ENCODE peak calls at places on chromosomes 16 and 17, in five cellular contexts. Y is heart right ventricle, T is Peyer's patch, P is right atrium auricular region, J is kidney epithelial cell. V is an unnamed sample.

GRCh38 chr16:85391769-85392583 is 221.1 kb upstream of the GSE1 start:
- DNase-seq in P (no peak), Y (peak), J (no peak), T (peak), V (no peak)

GRCh38 chr17:77499699-77500435 is 359.1 kb downstream of the SEC14L1 start:
- DNase-seq in J (no peak), P (no peak), Y (no peak), T (peak), V (no peak)

GRCh38 chr17:1170739-1171138 is 9.0 kb downstream of the ABR start:
- DNase-seq in T (no peak), P (no peak), J (no peak), Y (no peak), V (no peak)

GRCh38 chr17:64281962-64282752 is 19.1 kb upstream of the TEX2 start:
- DNase-seq in P (no peak), J (no peak), T (peak), Y (peak), V (no peak)

GRCh38 chr17:83116311-83116771 is 36.9 kb downstream of the METRNL start:
- DNase-seq in J (no peak), T (no peak), P (no peak), Y (no peak), V (no peak)

GRCh38 chr16:25922438-25922837 is 230.7 kb downstream of the HS3ST4 start:
- DNase-seq in Y (no peak), P (no peak), J (no peak), T (no peak), V (no peak)

GRCh38 chr16:66549284-66550131 is at the start of gene TK2:
- DNase-seq in J (no peak), T (peak), Y (peak), P (peak), V (no peak)

GRCh38 chr17:21676281-21677111 is 15.8 kb upstream of the KCNJ18 start:
- DNase-seq in T (peak), Y (no peak), P (no peak), J (no peak), V (no peak)

DNA sequence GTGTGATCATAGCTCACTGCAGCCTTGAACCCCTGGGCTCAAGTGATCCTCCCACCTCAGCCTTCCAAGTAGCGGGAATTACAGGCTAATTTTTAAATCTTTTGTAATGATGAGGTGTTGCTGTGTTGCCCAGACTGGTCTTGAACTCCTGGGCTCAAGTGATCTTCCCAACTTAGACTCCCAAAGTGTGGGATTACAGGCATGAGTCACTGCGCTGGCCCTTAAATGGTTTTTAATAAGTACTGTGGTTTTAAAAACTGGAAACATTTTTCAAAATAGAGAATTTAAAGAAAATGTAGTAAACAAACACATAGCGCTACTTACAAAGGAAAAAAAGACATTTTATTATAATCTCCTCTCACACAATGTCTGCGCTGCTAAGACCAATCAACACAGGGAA is 32.2 kb downstream of the MARCHF10 start:
- DNase-seq in Y (no peak), P (no peak), J (no peak), T (no peak), V (no peak)
- H3K4me3 ChIP-seq in Y (no peak), P (no peak), J (no peak), T (no peak), V (no peak)

GRCh38 chr16:3046506-3047386 is at the start of gene MMP25:
- DNase-seq in T (no peak), Y (no peak), J (no peak), P (no peak), V (no peak)

GRCh38 chr16:3045758-3046505 is 429 bp upstream of the MMP25 start:
- DNase-seq in Y (no peak), P (no peak), J (no peak), T (no peak), V (no peak)

GRCh38 chr16:3049921-3050481 is 3.6 kb downstream of the MMP25 start:
- DNase-seq in J (no peak), Y (no peak), T (no peak), P (no peak), V (no peak)

GRCh38 chr16:3044708-3045107 is 1.7 kb upstream of the MMP25 start:
- DNase-seq in P (no peak), T (no peak), J (no peak), Y (no peak), V (no peak)

GRCh38 chr16:3047387-3047720 is 993 bp downstream of the MMP25 start:
- DNase-seq in Y (no peak), J (no peak), T (no peak), P (no peak), V (no peak)
- H3K4me3 ChIP-seq in Y (peak), J (no peak), T (no peak), P (no peak), V (no peak)

DNA sequence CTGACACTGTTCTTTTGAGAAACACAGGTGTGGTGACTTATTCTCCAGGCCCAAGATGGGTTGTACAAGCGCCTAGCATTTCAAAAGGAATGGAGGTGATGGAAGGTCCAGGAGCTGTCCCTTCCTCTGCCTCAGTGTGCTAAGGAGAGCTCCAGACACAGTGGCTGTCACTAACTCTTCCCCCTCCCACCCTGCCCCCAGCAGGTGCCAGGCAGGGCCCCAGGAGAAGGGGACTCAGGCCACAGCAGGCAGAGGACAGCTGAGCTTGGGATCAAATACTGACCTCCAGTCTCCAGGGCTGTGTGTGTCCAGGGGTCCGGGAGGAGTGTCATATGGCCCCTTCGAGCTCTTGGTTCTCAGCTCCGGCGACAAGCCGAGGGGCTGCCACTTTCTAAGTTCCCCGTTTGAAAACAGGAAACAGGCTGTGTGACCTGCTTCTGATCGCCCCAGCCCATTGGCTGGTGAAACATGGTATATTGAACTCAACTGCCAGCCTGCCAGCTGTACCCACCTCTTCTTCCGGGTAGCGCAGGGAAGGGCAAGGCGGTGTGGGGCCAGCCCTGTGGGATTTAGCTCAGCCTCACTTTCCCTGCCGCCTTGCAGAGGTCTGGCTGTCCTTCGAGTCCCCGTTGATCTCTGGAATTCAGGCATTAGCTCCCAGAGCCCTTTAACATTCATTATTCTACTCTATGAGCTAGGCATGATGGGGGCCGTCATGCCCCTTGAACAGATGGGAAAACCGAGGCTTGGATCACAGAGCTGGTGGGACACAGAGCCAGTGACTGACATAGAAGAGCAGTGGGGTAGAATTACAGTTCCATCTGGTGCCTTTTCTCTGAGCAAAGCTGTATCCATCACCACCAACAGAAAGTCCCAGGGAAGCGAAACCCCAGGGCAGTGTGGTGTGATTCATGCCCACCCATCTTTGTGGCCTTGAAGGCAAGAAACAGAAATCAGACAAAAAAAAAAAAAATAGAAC is at the start of gene SNX20:
- DNase-seq in P (no peak), T (peak), Y (no peak), J (no peak), V (no peak)
- H3K4me3 ChIP-seq in P (peak), T (peak), Y (peak), J (no peak), V (no peak)

DNA sequence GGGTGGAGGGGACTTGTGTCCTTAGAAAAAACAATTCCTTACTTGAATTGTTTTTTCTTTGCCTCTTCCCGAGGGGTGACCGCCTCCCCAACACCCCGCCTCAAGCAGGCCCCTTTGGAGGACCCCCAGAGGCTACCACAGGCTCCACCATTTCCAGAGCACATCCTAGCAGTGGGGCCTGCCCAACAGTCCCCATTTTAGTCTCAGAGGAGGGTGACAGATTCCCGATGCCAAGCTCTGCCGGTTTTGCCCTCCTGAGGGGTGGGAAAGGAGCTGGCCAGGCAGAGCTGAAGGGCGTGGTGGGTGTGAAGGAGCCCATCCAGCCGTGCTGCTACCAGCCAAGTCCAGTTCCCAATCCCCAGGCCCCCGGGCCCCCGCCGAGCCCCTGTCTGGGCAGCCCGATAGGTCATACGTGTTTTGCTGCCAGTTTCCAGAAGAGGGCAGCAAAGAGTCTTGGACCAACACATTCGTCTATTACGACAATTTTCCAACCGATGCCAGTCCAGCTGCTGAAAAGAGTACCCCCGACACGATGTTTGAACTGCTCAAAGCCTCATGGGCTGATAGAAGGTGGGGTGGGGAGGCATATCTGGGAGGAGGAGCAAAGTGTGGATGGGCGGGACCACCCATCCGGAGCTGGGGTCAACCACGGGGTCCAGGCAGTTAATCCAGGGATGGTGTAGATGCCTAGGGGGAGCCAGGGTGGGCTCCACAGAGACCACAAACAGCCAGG is 18.8 kb upstream of the GAA start:
- DNase-seq in P (peak), T (peak), Y (no peak), J (no peak), V (no peak)
- H3K4me3 ChIP-seq in P (no peak), T (no peak), Y (peak), J (no peak), V (no peak)

V was measured in BJ.